ENCODE peak calls at places on chromosome 14, in eight cellular contexts. One of them, this sample, is unnamed. For H3K9me3, the result is how much of the 10 kb centered on the place peaks cover.

GRCh38 chr14:93857500-93857899 is 69.2 kb upstream of the PRIMA1 start:
- DNase-seq in upper lobe of left lung: no peak
- DNase-seq in heart left ventricle: no peak
- DNase-seq in tibial nerve: no peak
- DNase-seq in adrenal gland: no peak
- DNase-seq in suprapubic skin: no peak
- DNase-seq in endothelial cell of umbilical vein: no peak
- DNase-seq in A549: no peak
- DNase-seq in this sample: no peak

GRCh38 chr14:106843951-106844483 is 1317.6 kb downstream of the TMEM121 start:
- DNase-seq in heart left ventricle: no peak
- DNase-seq in A549: no peak
- DNase-seq in adrenal gland: no peak
- DNase-seq in suprapubic skin: no peak
- DNase-seq in tibial nerve: no peak
- DNase-seq in endothelial cell of umbilical vein: no peak
- DNase-seq in upper lobe of left lung: no peak
- DNase-seq in this sample: no peak

GRCh38 chr14:71049435-71050147 is 142.3 kb downstream of the PCNX1 start:
- DNase-seq in A549: no peak
- DNase-seq in adrenal gland: no peak
- DNase-seq in suprapubic skin: no peak
- DNase-seq in upper lobe of left lung: no peak
- DNase-seq in heart left ventricle: no peak
- DNase-seq in tibial nerve: no peak
- DNase-seq in endothelial cell of umbilical vein: peak
- DNase-seq in this sample: no peak

GRCh38 chr14:54342806-54343205 is 54.0 kb upstream of the CDKN3 start:
- DNase-seq in suprapubic skin: no peak
- DNase-seq in adrenal gland: no peak
- DNase-seq in upper lobe of left lung: no peak
- DNase-seq in tibial nerve: no peak
- DNase-seq in A549: no peak
- DNase-seq in endothelial cell of umbilical vein: no peak
- DNase-seq in heart left ventricle: no peak
- DNase-seq in this sample: no peak

GRCh38 chr14:69056389-69056788 is 77.3 kb upstream of the ACTN1 start:
- DNase-seq in A549: no peak
- DNase-seq in tibial nerve: no peak
- DNase-seq in endothelial cell of umbilical vein: peak
- DNase-seq in heart left ventricle: no peak
- DNase-seq in upper lobe of left lung: no peak
- DNase-seq in adrenal gland: no peak
- DNase-seq in suprapubic skin: no peak
- DNase-seq in this sample: no peak

GRCh38 chr14:35879654-35880249 is 53.6 kb downstream of the BRMS1L start:
- DNase-seq in suprapubic skin: no peak
- DNase-seq in upper lobe of left lung: no peak
- DNase-seq in tibial nerve: no peak
- DNase-seq in A549: peak
- DNase-seq in endothelial cell of umbilical vein: peak
- DNase-seq in heart left ventricle: no peak
- DNase-seq in adrenal gland: no peak
- DNase-seq in this sample: no peak

GRCh38 chr14:74401504-74402241 is 24.3 kb downstream of the SYNDIG1L start:
- DNase-seq in adrenal gland: peak
- DNase-seq in tibial nerve: no peak
- DNase-seq in endothelial cell of umbilical vein: no peak
- DNase-seq in suprapubic skin: no peak
- DNase-seq in A549: no peak
- DNase-seq in upper lobe of left lung: no peak
- DNase-seq in heart left ventricle: peak
- DNase-seq in this sample: peak

GRCh38 chr14:77872152-77872551 is 72.2 kb downstream of the ADCK1 start:
- DNase-seq in heart left ventricle: no peak
- DNase-seq in adrenal gland: no peak
- DNase-seq in A549: no peak
- DNase-seq in upper lobe of left lung: no peak
- DNase-seq in endothelial cell of umbilical vein: no peak
- DNase-seq in tibial nerve: no peak
- DNase-seq in suprapubic skin: no peak
- DNase-seq in this sample: no peak

GRCh38 chr14:22829661-22830328 is at the start of gene MRPL52:
- DNase-seq in tibial nerve: peak
- DNase-seq in suprapubic skin: peak
- DNase-seq in adrenal gland: peak
- DNase-seq in endothelial cell of umbilical vein: peak
- DNase-seq in upper lobe of left lung: peak
- DNase-seq in heart left ventricle: peak
- DNase-seq in A549: peak
- DNase-seq in this sample: peak

GRCh38 chr14:53168786-53169185 is 15.7 kb upstream of the DDHD1 start:
- DNase-seq in tibial nerve: no peak
- DNase-seq in adrenal gland: no peak
- DNase-seq in endothelial cell of umbilical vein: no peak
- DNase-seq in upper lobe of left lung: no peak
- DNase-seq in heart left ventricle: no peak
- DNase-seq in suprapubic skin: no peak
- DNase-seq in A549: no peak
- DNase-seq in this sample: no peak

GRCh38 chr14:54133896-54134295 is 177.3 kb upstream of the BMP4 start:
- DNase-seq in tibial nerve: no peak
- DNase-seq in suprapubic skin: no peak
- DNase-seq in endothelial cell of umbilical vein: no peak
- DNase-seq in A549: peak
- DNase-seq in upper lobe of left lung: no peak
- DNase-seq in heart left ventricle: no peak
- DNase-seq in adrenal gland: peak
- DNase-seq in this sample: no peak

GRCh38 chr14:58533417-58533816 is 104.3 kb upstream of the DACT1 start:
- DNase-seq in A549: no peak
- DNase-seq in suprapubic skin: no peak
- DNase-seq in heart left ventricle: peak
- DNase-seq in adrenal gland: no peak
- DNase-seq in upper lobe of left lung: no peak
- DNase-seq in endothelial cell of umbilical vein: peak
- DNase-seq in tibial nerve: no peak
- DNase-seq in this sample: no peak

GRCh38 chr14:61836184-61836583 is 74.0 kb downstream of the SNAPC1 start:
- DNase-seq in adrenal gland: no peak
- DNase-seq in suprapubic skin: no peak
- DNase-seq in upper lobe of left lung: no peak
- DNase-seq in heart left ventricle: no peak
- DNase-seq in tibial nerve: no peak
- DNase-seq in A549: no peak
- DNase-seq in endothelial cell of umbilical vein: no peak
- DNase-seq in this sample: no peak

GRCh38 chr14:59455411-59455810 is 9.8 kb downstream of the GPR135 start:
- DNase-seq in A549: no peak
- DNase-seq in endothelial cell of umbilical vein: no peak
- DNase-seq in suprapubic skin: no peak
- DNase-seq in heart left ventricle: no peak
- DNase-seq in upper lobe of left lung: no peak
- DNase-seq in tibial nerve: no peak
- DNase-seq in adrenal gland: no peak
- DNase-seq in this sample: no peak

GRCh38 chr14:76918751-76919421 is 92.7 kb downstream of the LRRC74A start:
- DNase-seq in upper lobe of left lung: peak
- DNase-seq in suprapubic skin: peak
- DNase-seq in tibial nerve: peak
- DNase-seq in adrenal gland: peak
- DNase-seq in endothelial cell of umbilical vein: peak
- DNase-seq in A549: peak
- DNase-seq in heart left ventricle: peak
- DNase-seq in this sample: no peak

GRCh38 chr14:95480109-95480886 is 36.2 kb downstream of the SYNE3 start:
- DNase-seq in tibial nerve: peak
- DNase-seq in adrenal gland: peak
- DNase-seq in upper lobe of left lung: no peak
- DNase-seq in A549: no peak
- DNase-seq in endothelial cell of umbilical vein: no peak
- DNase-seq in heart left ventricle: peak
- DNase-seq in suprapubic skin: peak
- DNase-seq in this sample: no peak
- TF ChIP-seq POLR2A in tibial nerve: no peak
- TF ChIP-seq POLR2A in adrenal gland: no peak
- TF ChIP-seq POLR2A in upper lobe of left lung: no peak
- TF ChIP-seq POLR2A in A549: no peak
- TF ChIP-seq POLR2A in endothelial cell of umbilical vein: no peak
- TF ChIP-seq POLR2A in heart left ventricle: no peak
- TF ChIP-seq POLR2A in suprapubic skin: no peak
- TF ChIP-seq POLR2A in this sample: no peak

DNA sequence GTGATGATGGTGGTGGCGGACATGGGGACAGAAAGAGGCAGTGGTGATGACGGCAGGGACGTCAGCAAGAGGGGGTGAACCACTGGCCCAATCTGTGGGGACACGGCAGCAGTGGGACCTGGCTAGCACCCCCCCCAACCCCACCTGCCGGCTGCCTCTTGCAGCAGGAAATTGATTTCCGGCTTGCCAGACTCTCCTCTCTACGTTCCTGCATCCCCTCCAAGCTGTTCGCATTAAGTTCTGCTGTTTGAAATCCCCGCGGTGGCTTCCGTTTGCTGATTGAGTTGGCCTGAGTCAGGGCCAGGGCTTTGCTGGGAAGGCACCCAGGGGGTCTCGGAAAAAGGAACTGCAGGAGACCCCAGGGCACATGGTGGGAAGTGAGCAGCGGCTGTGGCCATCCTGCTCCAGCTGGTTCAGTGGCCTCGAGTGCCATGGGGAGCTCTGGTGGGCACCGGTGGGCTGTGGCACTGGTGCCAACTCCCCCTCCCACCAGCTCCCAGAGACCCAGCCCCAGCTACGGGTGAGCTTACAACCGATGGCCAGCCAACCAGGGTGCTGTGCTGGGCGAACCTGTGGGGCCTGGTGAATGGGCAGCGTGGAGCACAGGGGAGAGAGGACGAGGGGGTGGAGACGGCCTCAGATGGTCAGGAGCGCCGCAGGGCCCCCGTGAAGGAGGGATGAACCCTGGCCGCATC is 14.6 kb upstream of the NUDT14 start:
- DNase-seq in A549: no peak
- DNase-seq in adrenal gland: no peak
- DNase-seq in endothelial cell of umbilical vein: peak
- DNase-seq in heart left ventricle: no peak
- DNase-seq in tibial nerve: no peak
- DNase-seq in upper lobe of left lung: peak
- DNase-seq in suprapubic skin: no peak
- DNase-seq in this sample: no peak
- H3K4me3 ChIP-seq in A549: no peak
- H3K4me3 ChIP-seq in adrenal gland: no peak
- H3K4me3 ChIP-seq in endothelial cell of umbilical vein: no peak
- H3K4me3 ChIP-seq in heart left ventricle: no peak
- H3K4me3 ChIP-seq in tibial nerve: no peak
- H3K4me3 ChIP-seq in upper lobe of left lung: no peak
- H3K4me3 ChIP-seq in suprapubic skin: no peak
- H3K4me3 ChIP-seq in this sample: no peak

GRCh38 chr14:19917243-19917642 is 3.2 kb upstream of the OR4K5 start:
- DNase-seq in suprapubic skin: no peak
- DNase-seq in tibial nerve: no peak
- DNase-seq in upper lobe of left lung: no peak
- DNase-seq in heart left ventricle: no peak
- DNase-seq in A549: no peak
- DNase-seq in adrenal gland: no peak
- DNase-seq in endothelial cell of umbilical vein: no peak
- DNase-seq in this sample: no peak
- H3K9me3 ChIP-seq in suprapubic skin: under half
- H3K9me3 ChIP-seq in tibial nerve: under half
- H3K9me3 ChIP-seq in upper lobe of left lung: under half
- H3K9me3 ChIP-seq in heart left ventricle: under half
- H3K9me3 ChIP-seq in A549: under half
- H3K9me3 ChIP-seq in adrenal gland: under half
- H3K9me3 ChIP-seq in endothelial cell of umbilical vein: under half
- H3K9me3 ChIP-seq in this sample: under half

DNA sequence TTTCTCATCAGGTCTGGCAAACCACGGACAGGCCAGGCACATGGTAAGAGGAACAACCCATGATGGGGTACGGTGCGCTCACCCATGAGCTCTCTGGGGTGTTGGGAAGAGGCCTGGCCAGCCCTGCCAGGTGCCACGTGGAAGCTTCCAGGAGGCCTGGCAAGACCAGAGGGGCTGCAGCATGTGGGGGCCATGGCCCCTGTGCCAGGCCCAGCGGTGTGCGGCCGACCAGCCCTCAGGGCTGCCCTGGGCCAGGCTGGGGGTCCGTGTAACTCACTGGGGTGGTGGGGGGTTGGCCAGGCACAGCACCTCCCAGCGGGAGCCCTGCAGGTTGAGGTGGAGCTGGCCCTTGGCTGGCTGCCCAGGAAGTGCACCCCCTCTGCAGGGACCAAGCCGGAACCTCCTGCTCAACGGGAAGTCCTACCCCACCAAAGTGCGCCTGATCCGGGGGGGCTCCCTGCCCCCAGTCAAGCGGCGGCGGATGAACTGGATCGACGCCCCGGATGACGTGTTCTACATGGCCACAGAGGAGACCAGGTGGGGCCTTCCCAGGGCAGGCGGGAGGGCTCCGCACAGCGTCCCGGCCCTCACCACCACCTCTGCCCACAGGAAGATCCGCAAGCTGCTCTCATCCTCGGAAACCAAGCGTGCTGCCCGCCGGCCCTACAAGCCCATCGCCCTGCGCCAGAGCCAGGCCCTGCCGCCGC is 5.0 kb upstream of the CRIP2 start:
- DNase-seq in A549: no peak
- DNase-seq in tibial nerve: no peak
- DNase-seq in suprapubic skin: no peak
- DNase-seq in heart left ventricle: peak
- DNase-seq in upper lobe of left lung: peak
- DNase-seq in adrenal gland: no peak
- DNase-seq in endothelial cell of umbilical vein: no peak
- DNase-seq in this sample: no peak
- TF ChIP-seq POLR2A in A549: no peak
- TF ChIP-seq POLR2A in tibial nerve: no peak
- TF ChIP-seq POLR2A in suprapubic skin: no peak
- TF ChIP-seq POLR2A in heart left ventricle: no peak
- TF ChIP-seq POLR2A in upper lobe of left lung: no peak
- TF ChIP-seq POLR2A in adrenal gland: no peak
- TF ChIP-seq POLR2A in endothelial cell of umbilical vein: no peak
- TF ChIP-seq POLR2A in this sample: no peak